ENCODE peak calls at places on chromosomes 2 and 18, in four cellular contexts. P is activated CD4-positive, alpha-beta T cell treated with anti-CD3 and anti-CD28 coated beads for 36 hours; Z is SK-N-SH treated with all-trans-retinoic acid at 6 μM for 48 hours; Q is effector memory CD8-positive, alpha-beta T cell. L is an unnamed sample.
A peak's percentile ranks its signal among the peaks of the same experiment; 100 is the strongest.

GRCh38 chr2:133526468-133526769 is 41.8 kb downstream of the NCKAP5 start:
- ATAC-seq in P (no peak), Z (no peak), Q (no peak), L (no peak)

GRCh38 chr18:5253910-5254309 is 41.6 kb downstream of the ZBTB14 start:
- ATAC-seq in P (no peak), Z (no peak), Q (no peak), L (no peak)

GRCh38 chr18:31551883-31552282 is 39.8 kb upstream of the TTR start:
- ATAC-seq in P (no peak), Z (no peak), Q (no peak), L (no peak)

GRCh38 chr2:126342457-126342856 is 313.5 kb upstream of the GYPC start:
- ATAC-seq in P (no peak), Z (no peak), Q (no peak), L (no peak)

GRCh38 chr2:217340899-217341298 is 481.0 kb upstream of the TNP1 start:
- ATAC-seq in P (no peak), Z (no peak), Q (no peak), L (no peak)

GRCh38 chr18:52394602-52395001 is 54.6 kb downstream of the DCC start:
- ATAC-seq in P (no peak), Z (no peak), Q (no peak), L (no peak)

GRCh38 chr2:173952267-173953046 is 12.7 kb downstream of the SP3 start:
- ATAC-seq in P (peak; percentile 54), Z (no peak), Q (peak; percentile 32), L (peak; percentile 90)

GRCh38 chr2:1721706-1722483 is 22.4 kb downstream of the PXDN start:
- ATAC-seq in P (no peak), Z (peak; percentile 82), Q (no peak), L (no peak)

GRCh38 chr18:77073336-77074093 is 59.1 kb downstream of the MBP start:
- ATAC-seq in P (peak; percentile 58), Z (no peak), Q (peak; percentile 78), L (peak; percentile 66)

GRCh38 chr18:35861367-35862114 is 110.9 kb upstream of the RMP24 start:
- ATAC-seq in P (no peak), Z (no peak), Q (no peak), L (peak; percentile 51)

GRCh38 chr2:73981081-73981968 is 3.4 kb upstream of the TET3 start:
- ATAC-seq in P (peak; percentile 13), Z (peak; percentile 3), Q (no peak), L (no peak)

GRCh38 chr18:49582579-49582978 is 20.7 kb downstream of the LIPG start:
- ATAC-seq in P (no peak), Z (no peak), Q (no peak), L (no peak)

GRCh38 chr2:10721344-10722251 is at the start of gene ATP6V1C2:
- ATAC-seq in P (peak; percentile 55), Z (peak; percentile 27), Q (no peak), L (peak; percentile 72)

GRCh38 chr18:67199993-67200617 is 316.4 kb downstream of the DSEL start:
- ATAC-seq in P (peak; percentile 60), Z (peak; percentile 99), Q (peak; percentile 85), L (peak; percentile 66)

GRCh38 chr18:46278481-46279465 is 174.6 kb downstream of the HAUS1 start:
- ATAC-seq in P (no peak), Z (peak; percentile 72), Q (no peak), L (peak; percentile 25)

GRCh38 chr18:63586431-63586830 is 712 bp upstream of the SERPINB13 start:
- ATAC-seq in P (no peak), Z (no peak), Q (no peak), L (no peak)

GRCh38 chr2:120379916-120380893 is 34.3 kb downstream of the INHBB start:
- ATAC-seq in P (no peak), Z (no peak), Q (no peak), L (no peak)

GRCh38 chr18:78884502-78884901 is 95.1 kb upstream of the SALL3 start:
- ATAC-seq in P (no peak), Z (no peak), Q (no peak), L (no peak)

GRCh38 chr2:68388358-68388757 is 23.3 kb downstream of the PLEK start:
- ATAC-seq in P (peak; percentile 34), Z (no peak), Q (no peak), L (peak; percentile 54)

GRCh38 chr2:128978155-128978707 is 659.6 kb upstream of the HS6ST1 start:
- ATAC-seq in P (no peak), Z (no peak), Q (no peak), L (no peak)

GRCh38 chr2:128623776-128624424 is 305.2 kb upstream of the HS6ST1 start:
- ATAC-seq in P (peak; percentile 81), Z (no peak), Q (no peak), L (peak; percentile 42)

GRCh38 chr18:43620936-43621335 is 343.6 kb upstream of the SYT4 start:
- ATAC-seq in P (no peak), Z (peak; percentile 72), Q (no peak), L (no peak)

GRCh38 chr18:49646864-49647263 is 85.0 kb downstream of the LIPG start:
- ATAC-seq in P (no peak), Z (no peak), Q (no peak), L (no peak)

GRCh38 chr2:69780907-69781306 is 39.0 kb downstream of the ANXA4 start:
- ATAC-seq in P (no peak), Z (no peak), Q (no peak), L (no peak)

GRCh38 chr2:152506843-152507242 is 171.9 kb downstream of the FMNL2 start:
- ATAC-seq in P (peak; percentile 57), Z (peak; percentile 16), Q (no peak), L (peak; percentile 60)

GRCh38 chr2:173028671-173029070 is 47.0 kb upstream of the MAP3K20 start:
- ATAC-seq in P (no peak), Z (no peak), Q (no peak), L (no peak)

GRCh38 chr2:69589973-69590652 is 53.4 kb downstream of the AAK1 start:
- ATAC-seq in P (peak; percentile 50), Z (peak; percentile 72), Q (no peak), L (peak; percentile 16)

GRCh38 chr2:227033471-227034148 is 130.4 kb downstream of the COL4A4 start:
- ATAC-seq in P (peak; percentile 64), Z (peak; percentile 99), Q (no peak), L (peak; percentile 51)

GRCh38 chr2:173239644-173240043 is 115.0 kb upstream of the CDCA7 start:
- ATAC-seq in P (peak; percentile 96), Z (no peak), Q (no peak), L (peak; percentile 91)

GRCh38 chr18:31741096-31741735 is 19.5 kb downstream of the SLC25A52 start:
- ATAC-seq in P (no peak), Z (peak; percentile 55), Q (peak; percentile 51), L (no peak)

GRCh38 chr2:40360652-40361051 is 91.2 kb downstream of the SLC8A1 start:
- ATAC-seq in P (no peak), Z (peak; percentile 56), Q (no peak), L (no peak)

GRCh38 chr2:180657054-180657453 is 323.4 kb upstream of the UBE2E3 start:
- ATAC-seq in P (no peak), Z (peak; percentile 56), Q (no peak), L (peak; percentile 18)

GRCh38 chr2:111186123-111186715 is 65.5 kb downstream of the BCL2L11 start:
- ATAC-seq in P (no peak), Z (no peak), Q (no peak), L (no peak)

GRCh38 chr2:241570961-241571581 is 12.5 kb downstream of the BOK start:
- ATAC-seq in P (no peak), Z (no peak), Q (peak; percentile 19), L (no peak)

GRCh38 chr18:21389903-21390302 is 147.9 kb downstream of the GREB1L start:
- ATAC-seq in P (no peak), Z (no peak), Q (no peak), L (no peak)

L was measured in activated T-helper 17 cell treated with anti-CD3 and anti-CD28 coated beads, Interleukin-2, amount 50 U/mL, for 72 hours.